ENCODE peak calls at places on chromosome 9, in four cellular contexts. One of them, this sample, is unnamed.

GRCh38 chr9:109351032-109351431 is 30.2 kb upstream of the EPB41L4B start:
- DNase-seq in effector memory CD4-positive, alpha-beta T cell: no peak
- DNase-seq in neural progenitor cell: no peak
- DNase-seq in tibial artery: no peak
- DNase-seq in this sample: no peak

GRCh38 chr9:108743426-108743825 is 112.4 kb downstream of the ACTL7B start:
- DNase-seq in neural progenitor cell: no peak
- DNase-seq in effector memory CD4-positive, alpha-beta T cell: no peak
- DNase-seq in tibial artery: no peak
- DNase-seq in this sample: no peak

GRCh38 chr9:134966270-134966669 is 48.6 kb upstream of the FCN1 start:
- DNase-seq in effector memory CD4-positive, alpha-beta T cell: no peak
- DNase-seq in neural progenitor cell: no peak
- DNase-seq in tibial artery: peak; percentile 34
- DNase-seq in this sample: no peak

GRCh38 chr9:20030671-20031070 is 241.8 kb upstream of the SLC24A2 start:
- DNase-seq in tibial artery: no peak
- DNase-seq in neural progenitor cell: no peak
- DNase-seq in effector memory CD4-positive, alpha-beta T cell: no peak
- DNase-seq in this sample: no peak

GRCh38 chr9:134185536-134186011 is 21.2 kb upstream of the RNU6ATAC start:
- DNase-seq in effector memory CD4-positive, alpha-beta T cell: no peak
- DNase-seq in tibial artery: peak; percentile 24
- DNase-seq in neural progenitor cell: no peak
- DNase-seq in this sample: no peak

GRCh38 chr9:136945333-136946227 is 537 bp downstream of the C8G start:
- DNase-seq in tibial artery: no peak
- DNase-seq in neural progenitor cell: no peak
- DNase-seq in effector memory CD4-positive, alpha-beta T cell: no peak
- DNase-seq in this sample: no peak

GRCh38 chr9:5455181-5455580 is 4.8 kb downstream of the CD274 start:
- DNase-seq in effector memory CD4-positive, alpha-beta T cell: no peak
- DNase-seq in tibial artery: no peak
- DNase-seq in neural progenitor cell: no peak
- DNase-seq in this sample: no peak

GRCh38 chr9:97934321-97935115 is 3.5 kb downstream of the HEMGN start:
- DNase-seq in neural progenitor cell: peak; percentile 13
- DNase-seq in tibial artery: no peak
- DNase-seq in effector memory CD4-positive, alpha-beta T cell: no peak
- DNase-seq in this sample: no peak

GRCh38 chr9:38346811-38347735 is 45.4 kb upstream of the ALDH1B1 start:
- DNase-seq in effector memory CD4-positive, alpha-beta T cell: no peak
- DNase-seq in tibial artery: no peak
- DNase-seq in neural progenitor cell: peak; percentile 47
- DNase-seq in this sample: no peak

GRCh38 chr9:85978496-85978895 is 37.5 kb downstream of the NAA35 start:
- DNase-seq in effector memory CD4-positive, alpha-beta T cell: no peak
- DNase-seq in tibial artery: no peak
- DNase-seq in neural progenitor cell: peak; percentile 4
- DNase-seq in this sample: no peak

GRCh38 chr9:138043411-138044345 is 166.1 kb downstream of the CACNA1B start:
- DNase-seq in tibial artery: peak; percentile 49
- DNase-seq in effector memory CD4-positive, alpha-beta T cell: no peak
- DNase-seq in neural progenitor cell: no peak
- DNase-seq in this sample: no peak

GRCh38 chr9:83451308-83451707 is 86.9 kb downstream of the FRMD3 start:
- DNase-seq in tibial artery: no peak
- DNase-seq in neural progenitor cell: no peak
- DNase-seq in effector memory CD4-positive, alpha-beta T cell: no peak
- DNase-seq in this sample: no peak

GRCh38 chr9:22208846-22209585 is 199.9 kb upstream of the CDKN2B start:
- DNase-seq in tibial artery: no peak
- DNase-seq in neural progenitor cell: no peak
- DNase-seq in effector memory CD4-positive, alpha-beta T cell: no peak
- DNase-seq in this sample: no peak

GRCh38 chr9:112752334-112753110 is 2.0 kb downstream of the SNX30 start:
- DNase-seq in tibial artery: no peak
- DNase-seq in effector memory CD4-positive, alpha-beta T cell: no peak
- DNase-seq in neural progenitor cell: no peak
- DNase-seq in this sample: no peak

GRCh38 chr9:112750767-112751058 is 153 bp downstream of the SNX30 start:
- DNase-seq in effector memory CD4-positive, alpha-beta T cell: no peak
- DNase-seq in tibial artery: no peak
- DNase-seq in neural progenitor cell: no peak
- DNase-seq in this sample: no peak

GRCh38 chr9:112750111-112750766 is at the start of gene SNX30:
- DNase-seq in neural progenitor cell: peak; percentile 93
- DNase-seq in effector memory CD4-positive, alpha-beta T cell: peak; percentile 72
- DNase-seq in tibial artery: peak; percentile 95
- DNase-seq in this sample: peak; percentile 77

GRCh38 chr9:112753725-112754124 is 3.2 kb downstream of the SNX30 start:
- DNase-seq in neural progenitor cell: no peak
- DNase-seq in tibial artery: no peak
- DNase-seq in effector memory CD4-positive, alpha-beta T cell: no peak
- DNase-seq in this sample: no peak

GRCh38 chr9:112751059-112751795 is 667 bp downstream of the SNX30 start:
- DNase-seq in effector memory CD4-positive, alpha-beta T cell: peak; percentile 31
- DNase-seq in neural progenitor cell: peak; percentile 83
- DNase-seq in tibial artery: peak; percentile 74
- DNase-seq in this sample: peak; percentile 29
- H3K27ac ChIP-seq in effector memory CD4-positive, alpha-beta T cell: peak overlapping the region; percentile 47
- H3K27ac ChIP-seq in neural progenitor cell: peak overlapping the region; percentile 54
- H3K27ac ChIP-seq in tibial artery: peak overlapping the region; percentile 83
- H3K27ac ChIP-seq in this sample: peak overlapping the region; percentile 46

DNA sequence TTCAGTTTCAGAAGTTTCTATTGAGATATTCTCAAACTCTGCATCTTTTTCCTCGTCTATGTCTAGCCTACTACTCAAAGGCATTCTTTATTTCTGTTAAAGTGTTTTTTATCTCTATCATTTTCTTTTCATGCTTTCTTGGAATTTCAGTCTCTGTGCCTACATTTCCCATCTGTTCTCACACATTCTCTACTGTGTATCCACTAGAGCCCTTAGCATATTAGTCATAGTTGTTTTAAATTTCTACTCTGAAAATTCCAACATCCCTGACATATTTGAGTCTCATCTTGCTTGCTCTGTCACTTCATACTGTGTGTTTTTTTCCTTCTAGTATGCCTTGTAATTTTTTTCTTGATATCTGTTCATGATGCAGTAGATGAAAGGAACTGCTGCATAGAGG is 60.3 kb upstream of the GNA14 start:
- DNase-seq in neural progenitor cell: no peak
- DNase-seq in effector memory CD4-positive, alpha-beta T cell: no peak
- DNase-seq in tibial artery: no peak
- DNase-seq in this sample: no peak
- H3K4me1 ChIP-seq in neural progenitor cell: no peaks in the 10 kb centered on the region
- H3K4me1 ChIP-seq in effector memory CD4-positive, alpha-beta T cell: no peaks in the 10 kb centered on the region
- H3K4me1 ChIP-seq in tibial artery: no peaks in the 10 kb centered on the region
- H3K4me1 ChIP-seq in this sample: no peaks in the 10 kb centered on the region

GRCh38 chr9:126809068-126809467 is 4.2 kb downstream of the ZBTB43 start:
- DNase-seq in tibial artery: no peak
- DNase-seq in neural progenitor cell: no peak
- DNase-seq in effector memory CD4-positive, alpha-beta T cell: no peak
- DNase-seq in this sample: no peak
- H3K4me3 ChIP-seq in tibial artery: no peak overlapping the region
- H3K4me3 ChIP-seq in neural progenitor cell: no peak overlapping the region
- H3K4me3 ChIP-seq in effector memory CD4-positive, alpha-beta T cell: no peak overlapping the region
- H3K4me3 ChIP-seq in this sample: no peak overlapping the region

DNA sequence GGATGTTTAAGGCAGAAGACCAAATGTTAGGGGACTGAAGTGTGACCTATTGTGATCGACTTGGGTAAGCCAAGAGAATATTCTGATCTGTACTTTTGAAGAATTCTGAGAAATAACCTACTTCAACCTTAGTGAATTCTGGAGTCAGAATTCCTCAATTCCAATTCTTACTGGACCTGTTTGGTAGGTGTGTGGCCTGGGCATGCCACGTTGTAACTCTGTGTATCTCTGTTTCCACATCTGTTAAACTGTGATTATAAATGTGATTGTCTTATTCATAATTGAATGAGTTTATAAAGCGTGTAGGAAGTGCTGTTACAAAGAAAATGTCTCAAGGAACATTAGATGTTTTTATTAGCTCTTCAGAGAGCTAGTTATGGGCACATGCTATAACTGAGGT is 64.5 kb downstream of the TUSC1 start:
- DNase-seq in effector memory CD4-positive, alpha-beta T cell: no peak
- DNase-seq in neural progenitor cell: no peak
- DNase-seq in tibial artery: no peak
- DNase-seq in this sample: no peak
- H3K27ac ChIP-seq in effector memory CD4-positive, alpha-beta T cell: no peak overlapping the region
- H3K27ac ChIP-seq in neural progenitor cell: no peak overlapping the region
- H3K27ac ChIP-seq in tibial artery: no peak overlapping the region
- H3K27ac ChIP-seq in this sample: no peak overlapping the region

GRCh38 chr9:131663288-131663687 is 76.6 kb downstream of the RAPGEF1 start:
- DNase-seq in effector memory CD4-positive, alpha-beta T cell: no peak
- DNase-seq in tibial artery: no peak
- DNase-seq in neural progenitor cell: no peak
- DNase-seq in this sample: no peak
- H3K4me1 ChIP-seq in effector memory CD4-positive, alpha-beta T cell: peaks cover 43% of the 10 kb centered on the region
- H3K4me1 ChIP-seq in tibial artery: no peaks in the 10 kb centered on the region
- H3K4me1 ChIP-seq in neural progenitor cell: peaks cover 7% of the 10 kb centered on the region
- H3K4me1 ChIP-seq in this sample: peaks cover 53% of the 10 kb centered on the region

GRCh38 chr9:115142502-115143265 is 24.7 kb upstream of the TNC start:
- DNase-seq in effector memory CD4-positive, alpha-beta T cell: no peak
- DNase-seq in neural progenitor cell: no peak
- DNase-seq in tibial artery: no peak
- DNase-seq in this sample: no peak
- H3K4me3 ChIP-seq in effector memory CD4-positive, alpha-beta T cell: no peak overlapping the region
- H3K4me3 ChIP-seq in neural progenitor cell: no peak overlapping the region
- H3K4me3 ChIP-seq in tibial artery: no peak overlapping the region
- H3K4me3 ChIP-seq in this sample: no peak overlapping the region

DNA sequence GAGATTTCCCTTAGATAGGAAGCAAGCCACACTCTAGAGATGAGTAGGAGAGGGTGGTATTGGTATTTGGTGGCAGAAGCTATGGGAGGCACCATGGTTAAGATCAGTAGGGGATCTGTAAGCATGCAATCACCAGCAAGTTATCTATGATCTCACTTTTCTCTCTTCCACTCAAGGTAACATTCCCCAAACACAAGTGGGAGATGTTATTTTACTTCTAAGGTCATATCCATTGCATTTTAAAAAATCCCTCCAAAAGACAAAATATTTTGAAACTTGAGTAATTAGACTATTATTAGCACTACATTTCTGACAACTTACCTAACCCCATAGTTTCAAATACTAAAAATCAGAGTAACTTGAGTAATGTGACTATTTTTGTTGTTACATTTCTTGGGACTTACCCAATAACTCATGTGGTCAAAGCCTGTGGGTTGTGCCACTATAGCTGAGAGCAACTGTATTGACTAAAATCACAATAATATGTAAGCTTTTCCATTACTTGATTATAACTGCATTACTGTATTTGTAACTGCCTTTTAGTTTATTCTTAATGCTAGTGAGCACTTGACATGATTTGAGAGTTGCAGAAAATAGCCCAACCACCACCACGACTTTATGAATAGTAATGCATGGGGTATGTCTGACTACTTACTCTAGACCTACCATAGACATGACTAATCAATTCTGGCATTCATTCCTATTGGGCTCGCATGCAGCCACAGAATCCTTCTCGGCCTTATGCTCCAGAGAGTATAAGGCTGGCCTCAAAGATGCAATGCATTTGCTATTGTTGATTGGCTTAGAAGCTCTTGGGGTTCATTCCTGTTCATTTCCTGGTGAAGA is 264.7 kb downstream of the TRIM32 start:
- DNase-seq in effector memory CD4-positive, alpha-beta T cell: no peak
- DNase-seq in tibial artery: no peak
- DNase-seq in neural progenitor cell: no peak
- DNase-seq in this sample: no peak
- H3K27ac ChIP-seq in effector memory CD4-positive, alpha-beta T cell: no peak overlapping the region
- H3K27ac ChIP-seq in tibial artery: no peak overlapping the region
- H3K27ac ChIP-seq in neural progenitor cell: no peak overlapping the region
- H3K27ac ChIP-seq in this sample: no peak overlapping the region

GRCh38 chr9:14748373-14748772 is 25.8 kb upstream of the CER1 start:
- DNase-seq in neural progenitor cell: no peak
- DNase-seq in effector memory CD4-positive, alpha-beta T cell: no peak
- DNase-seq in tibial artery: no peak
- DNase-seq in this sample: no peak
- H3K4me1 ChIP-seq in neural progenitor cell: peaks cover 13% of the 10 kb centered on the region
- H3K4me1 ChIP-seq in effector memory CD4-positive, alpha-beta T cell: no peaks in the 10 kb centered on the region
- H3K4me1 ChIP-seq in tibial artery: no peaks in the 10 kb centered on the region
- H3K4me1 ChIP-seq in this sample: no peaks in the 10 kb centered on the region

DNA sequence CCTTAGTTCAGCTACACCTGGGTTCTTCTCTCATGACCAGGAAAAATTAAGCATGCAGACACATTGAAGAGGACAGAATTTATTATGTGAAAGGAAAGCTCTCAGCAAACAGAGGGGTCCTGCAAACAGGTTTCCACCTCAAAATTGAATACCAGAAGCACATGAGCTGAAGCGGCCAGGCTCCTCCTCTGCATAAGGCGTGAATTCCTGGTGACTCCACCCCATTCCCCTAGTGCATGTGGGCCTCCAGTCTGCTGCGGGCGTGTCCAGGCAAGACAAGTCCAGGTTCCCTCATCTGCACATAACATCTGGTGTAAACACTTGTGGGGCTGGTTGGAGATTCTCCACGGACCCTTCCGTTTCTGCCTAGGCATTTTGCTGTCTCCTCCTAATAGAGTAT is 1156.4 kb downstream of the FOXD4L5 start:
- DNase-seq in neural progenitor cell: no peak
- DNase-seq in tibial artery: no peak
- DNase-seq in effector memory CD4-positive, alpha-beta T cell: no peak
- DNase-seq in this sample: no peak
- H3K4me3 ChIP-seq in neural progenitor cell: no peak overlapping the region
- H3K4me3 ChIP-seq in tibial artery: no peak overlapping the region
- H3K4me3 ChIP-seq in effector memory CD4-positive, alpha-beta T cell: no peak overlapping the region
- H3K4me3 ChIP-seq in this sample: no peak overlapping the region

This sample was measured in CD8-positive, alpha-beta memory T cell.